ENCODE peak calls at places on chromosomes 12 and 14, in six cellular contexts. I is H9, P is transverse colon, M is uterus, K is mucosa of descending colon, J is PC-3. Z is an unnamed sample. For H3K9me3, the result is how much of the 10 kb centered on the place peaks cover.

GRCh38 chr14:88597601-88598000 is 34.8 kb downstream of the ZC3H14 start:
- DNase-seq in I (no peak), P (no peak), M (no peak), K (no peak), J (no peak), Z (no peak)

GRCh38 chr14:59534361-59534987 is 42.1 kb downstream of the CCDC175 start:
- DNase-seq in I (no peak), P (no peak), M (no peak), K (no peak), J (no peak), Z (no peak)

GRCh38 chr12:68483592-68484373 is 126.9 kb upstream of the RAP1B start:
- DNase-seq in I (no peak), P (no peak), M (no peak), K (no peak), J (peak), Z (no peak)

GRCh38 chr14:21768116-21768874 is 94.7 kb upstream of the OR4E1 start:
- DNase-seq in I (peak), P (no peak), M (no peak), K (no peak), J (peak), Z (no peak)

GRCh38 chr14:95402184-95402583 is 82.5 kb upstream of the CLMN start:
- DNase-seq in I (no peak), P (no peak), M (no peak), K (no peak), J (no peak), Z (no peak)

GRCh38 chr14:75200451-75200850 is 24.0 kb upstream of the TMED10 start:
- DNase-seq in I (peak), P (peak), M (no peak), K (peak), J (peak), Z (no peak)

GRCh38 chr14:89921896-89922548 is 32.5 kb downstream of the EFCAB11 start:
- DNase-seq in I (no peak), P (no peak), M (no peak), K (no peak), J (peak), Z (no peak)

GRCh38 chr14:51293149-51293925 is 53.3 kb downstream of the TMX1 start:
- DNase-seq in I (no peak), P (no peak), M (peak), K (peak), J (no peak), Z (no peak)

GRCh38 chr12:121762269-121762668 is 31.2 kb downstream of the RHOF start:
- DNase-seq in I (no peak), P (no peak), M (no peak), K (no peak), J (no peak), Z (no peak)

GRCh38 chr12:104630230-104630670 is 173.5 kb downstream of the CHST11 start:
- DNase-seq in I (no peak), P (no peak), M (no peak), K (no peak), J (no peak), Z (no peak)

GRCh38 chr12:62438098-62438692 is 28.4 kb upstream of the MON2 start:
- DNase-seq in I (no peak), P (peak), M (peak), K (no peak), J (peak), Z (peak)

GRCh38 chr12:130375888-130376287 is 38.2 kb downstream of the PIWIL1 start:
- DNase-seq in I (no peak), P (no peak), M (no peak), K (no peak), J (no peak), Z (no peak)

GRCh38 chr12:65200007-65200665 is 30.8 kb downstream of the LEMD3 start:
- DNase-seq in I (no peak), P (no peak), M (no peak), K (no peak), J (no peak), Z (no peak)

GRCh38 chr14:49481099-49481498 is 105.1 kb downstream of the RPS29 start:
- DNase-seq in I (no peak), P (no peak), M (no peak), K (no peak), J (no peak), Z (no peak)

GRCh38 chr12:94289551-94290312 is 141.4 kb downstream of the PLXNC1 start:
- DNase-seq in I (no peak), P (no peak), M (peak), K (no peak), J (peak), Z (no peak)

GRCh38 chr12:47082283-47082962 is 2.7 kb upstream of the AMIGO2 start:
- DNase-seq in I (no peak), P (no peak), M (no peak), K (no peak), J (no peak), Z (no peak)

GRCh38 chr14:61375218-61375617 is 53.8 kb downstream of the PRKCH start:
- DNase-seq in I (no peak), P (no peak), M (no peak), K (no peak), J (no peak), Z (no peak)

GRCh38 chr12:132429932-132430643 is 59.9 kb upstream of the FBRSL1 start:
- DNase-seq in I (peak), P (peak), M (no peak), K (peak), J (peak), Z (peak)

GRCh38 chr14:51780006-51780692 is 80.3 kb upstream of the GNG2 start:
- DNase-seq in I (peak), P (peak), M (peak), K (no peak), J (peak), Z (peak)

GRCh38 chr14:88630565-88630964 is 67.7 kb downstream of the ZC3H14 start:
- DNase-seq in I (no peak), P (no peak), M (no peak), K (no peak), J (no peak), Z (no peak)

GRCh38 chr14:100531152-100531551 is 56.1 kb downstream of the BEGAIN start:
- DNase-seq in I (no peak), P (no peak), M (no peak), K (no peak), J (no peak), Z (no peak)

GRCh38 chr12:69936214-69936731 is 111.2 kb downstream of the MYRFL start:
- DNase-seq in I (peak), P (no peak), M (no peak), K (no peak), J (peak), Z (no peak)

GRCh38 chr14:95758331-95758730 is 44.4 kb upstream of the TCL1A start:
- DNase-seq in I (no peak), P (no peak), M (no peak), K (no peak), J (no peak), Z (no peak)

GRCh38 chr12:125773033-125773432 is 707.8 kb downstream of the AACS start:
- DNase-seq in I (peak), P (no peak), M (no peak), K (no peak), J (peak), Z (no peak)

GRCh38 chr12:48910196-48910595 is 15.1 kb downstream of the FKBP11 start:
- DNase-seq in I (no peak), P (no peak), M (no peak), K (no peak), J (no peak), Z (no peak)

GRCh38 chr12:126534495-126534894 is 1469.3 kb downstream of the AACS start:
- DNase-seq in I (no peak), P (no peak), M (no peak), K (no peak), J (no peak), Z (no peak)

GRCh38 chr14:51581017-51581881 is 70.5 kb upstream of the FRMD6 start:
- DNase-seq in I (no peak), P (no peak), M (no peak), K (no peak), J (peak), Z (no peak)

GRCh38 chr12:121637231-121637914 is 11.0 kb downstream of the ORAI1 start:
- DNase-seq in I (peak), P (peak), M (no peak), K (peak), J (no peak), Z (peak)

GRCh38 chr14:38500125-38500524 is 244.2 kb upstream of the CLEC14A start:
- DNase-seq in I (no peak), P (no peak), M (no peak), K (no peak), J (no peak), Z (no peak)

GRCh38 chr12:26789731-26790644 is 43.0 kb downstream of the ITPR2 start:
- DNase-seq in I (no peak), P (peak), M (no peak), K (peak), J (peak), Z (no peak)

GRCh38 chr14:55477680-55478079 is 37.3 kb upstream of the TBPL2 start:
- DNase-seq in I (no peak), P (no peak), M (no peak), K (no peak), J (no peak), Z (no peak)

GRCh38 chr14:55470025-55470424 is 29.6 kb upstream of the TBPL2 start:
- DNase-seq in I (no peak), P (no peak), M (no peak), K (no peak), J (no peak), Z (no peak)

GRCh38 chr14:55473786-55474185 is 33.4 kb upstream of the TBPL2 start:
- DNase-seq in I (no peak), P (no peak), M (no peak), K (no peak), J (no peak), Z (no peak)
- H3K9me3 ChIP-seq in I (under half), P (under half), M (under half), K (under half), J (under half), Z (under half)

GRCh38 chr14:81371802-81372201 is 28.3 kb downstream of the STON2 start:
- DNase-seq in I (no peak), P (no peak), M (no peak), K (no peak), J (no peak), Z (no peak)
- H3K9me3 ChIP-seq in I (under half), P (under half), M (under half), K (under half), J (under half), Z (under half)

DNA sequence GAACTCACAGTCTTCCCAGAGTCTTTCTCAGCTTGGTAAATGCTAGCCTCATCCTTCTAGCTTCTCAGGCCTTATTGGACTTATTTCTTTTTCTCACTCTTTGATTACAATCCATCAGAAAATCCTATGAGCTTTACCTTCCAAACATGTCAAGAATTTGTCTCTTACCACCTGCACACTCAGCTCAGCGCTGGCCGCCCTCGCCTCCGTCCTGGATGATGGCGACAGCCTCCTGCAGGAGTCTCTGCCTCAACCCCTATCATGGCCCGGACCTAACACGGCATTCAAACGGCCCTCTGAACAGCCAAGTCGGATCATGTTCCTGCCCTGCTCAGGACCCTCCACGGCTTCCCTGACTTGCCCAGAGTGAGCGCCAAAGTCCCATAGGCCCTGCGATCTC is 333.1 kb upstream of the FKBP4 start:
- DNase-seq in I (no peak), P (no peak), M (no peak), K (no peak), J (no peak), Z (no peak)
- H3K9me3 ChIP-seq in I (under half), P (under half), M (under half), K (under half), J (under half), Z (under half)

GRCh38 chr12:56863789-56864188 is 70.4 kb downstream of the SDR9C7 start:
- DNase-seq in I (no peak), P (no peak), M (no peak), K (no peak), J (no peak), Z (no peak)

GRCh38 chr12:56866493-56866892 is 67.7 kb downstream of the SDR9C7 start:
- DNase-seq in I (no peak), P (no peak), M (no peak), K (no peak), J (no peak), Z (no peak)

GRCh38 chr12:56862264-56862663 is 71.9 kb downstream of the SDR9C7 start:
- DNase-seq in I (no peak), P (no peak), M (no peak), K (no peak), J (no peak), Z (no peak)

GRCh38 chr12:56867216-56867615 is 67.0 kb downstream of the SDR9C7 start:
- DNase-seq in I (no peak), P (no peak), M (no peak), K (no peak), J (peak), Z (no peak)

DNA sequence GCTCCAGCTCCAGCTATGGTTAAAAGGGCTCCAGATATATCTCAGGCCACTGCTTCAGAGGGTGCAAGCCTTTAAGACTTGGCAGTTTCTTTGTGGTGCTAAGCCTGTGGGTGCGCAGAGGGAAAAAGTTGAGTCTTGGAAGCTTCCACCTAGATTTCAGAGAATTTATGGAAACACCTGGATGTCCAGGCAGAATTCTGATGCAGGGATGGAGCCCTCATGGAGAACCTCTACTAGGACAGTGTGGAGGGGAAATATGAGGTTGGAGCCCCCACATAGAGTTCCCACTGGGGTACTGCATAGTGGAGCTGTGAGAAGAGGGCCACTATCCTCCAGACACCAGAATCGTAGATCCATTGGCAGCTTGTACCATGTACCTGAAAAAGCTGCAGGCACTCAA is 69.9 kb downstream of the SDR9C7 start:
- DNase-seq in I (no peak), P (no peak), M (no peak), K (no peak), J (no peak), Z (no peak)
- H3K9me3 ChIP-seq in I (under half), P (under half), M (under half), K (half or more), J (half or more), Z (under half)

Z was measured in T-helper 17 cell.